ENCODE peak calls at places on chromosomes 2 and 18, in four cellular contexts. One of them, this sample, is unnamed.

GRCh38 chr18:23245461-23245860 is 110.2 kb downstream of the CABLES1 start:
- DNase-seq in K562: no peak
- DNase-seq in HL-60: no peak
- DNase-seq in GM12878: no peak
- DNase-seq in this sample: no peak

GRCh38 chr2:10305254-10305635 is 2.5 kb downstream of the HPCAL1 start:
- DNase-seq in K562: no peak
- DNase-seq in HL-60: no peak
- DNase-seq in GM12878: no peak
- DNase-seq in this sample: no peak

GRCh38 chr18:37445368-37445767 is 120.2 kb downstream of the CELF4 start:
- DNase-seq in K562: no peak
- DNase-seq in HL-60: no peak
- DNase-seq in GM12878: no peak
- DNase-seq in this sample: no peak

GRCh38 chr2:52659536-52659935 is 1108.1 kb upstream of the CHAC2 start:
- DNase-seq in K562: no peak
- DNase-seq in HL-60: no peak
- DNase-seq in GM12878: no peak
- DNase-seq in this sample: no peak

GRCh38 chr2:126527836-126528490 is 128.0 kb upstream of the GYPC start:
- DNase-seq in K562: peak; percentile 47
- DNase-seq in HL-60: peak; percentile 67
- DNase-seq in GM12878: peak; percentile 11
- DNase-seq in this sample: peak; percentile 32

GRCh38 chr2:217858519-217859466 is 144.0 kb downstream of the TNS1 start:
- DNase-seq in K562: peak; percentile 31
- DNase-seq in HL-60: no peak
- DNase-seq in GM12878: no peak
- DNase-seq in this sample: no peak

GRCh38 chr18:42442661-42443060 is 487.6 kb downstream of the PIK3C3 start:
- DNase-seq in K562: no peak
- DNase-seq in HL-60: no peak
- DNase-seq in GM12878: no peak
- DNase-seq in this sample: no peak

GRCh38 chr2:204748286-204748685 is 203.0 kb downstream of the PARD3B start:
- DNase-seq in K562: no peak
- DNase-seq in HL-60: no peak
- DNase-seq in GM12878: no peak
- DNase-seq in this sample: no peak

GRCh38 chr2:25912851-25913695 is 34.8 kb upstream of the ASXL2 start:
- DNase-seq in K562: no peak
- DNase-seq in HL-60: no peak
- DNase-seq in GM12878: no peak
- DNase-seq in this sample: no peak

GRCh38 chr2:162050513-162050961 is 23.5 kb downstream of the DPP4 start:
- DNase-seq in K562: no peak
- DNase-seq in HL-60: no peak
- DNase-seq in GM12878: no peak
- DNase-seq in this sample: no peak

GRCh38 chr18:48787523-48788151 is 163.1 kb downstream of the SMAD7 start:
- DNase-seq in K562: no peak
- DNase-seq in HL-60: no peak
- DNase-seq in GM12878: no peak
- DNase-seq in this sample: no peak

GRCh38 chr2:166671235-166671634 is 177.2 kb upstream of the SCN7A start:
- DNase-seq in K562: no peak
- DNase-seq in HL-60: no peak
- DNase-seq in GM12878: no peak
- DNase-seq in this sample: no peak

GRCh38 chr2:197875736-197876135 is 71.3 kb downstream of the PLCL1 start:
- DNase-seq in K562: no peak
- DNase-seq in HL-60: no peak
- DNase-seq in GM12878: no peak
- DNase-seq in this sample: no peak

GRCh38 chr18:76260941-76261472 is 234.0 kb downstream of the ZNF516 start:
- DNase-seq in K562: no peak
- DNase-seq in HL-60: no peak
- DNase-seq in GM12878: no peak
- DNase-seq in this sample: no peak

GRCh38 chr18:22681912-22682311 is 251.2 kb upstream of the RBBP8 start:
- DNase-seq in K562: no peak
- DNase-seq in HL-60: no peak
- DNase-seq in GM12878: no peak
- DNase-seq in this sample: no peak

GRCh38 chr2:20381457-20381856 is 30.8 kb upstream of the PUM2 start:
- DNase-seq in K562: no peak
- DNase-seq in HL-60: no peak
- DNase-seq in GM12878: no peak
- DNase-seq in this sample: no peak

GRCh38 chr18:3874593-3874992 is 424.6 kb downstream of the TGIF1 start:
- DNase-seq in K562: no peak
- DNase-seq in HL-60: no peak
- DNase-seq in GM12878: no peak
- DNase-seq in this sample: no peak

GRCh38 chr2:210541280-210541902 is 15.0 kb upstream of the CPS1 start:
- DNase-seq in K562: no peak
- DNase-seq in HL-60: no peak
- DNase-seq in GM12878: no peak
- DNase-seq in this sample: no peak

GRCh38 chr2:187435756-187436155 is 12.3 kb downstream of the CALCRL start:
- DNase-seq in K562: no peak
- DNase-seq in HL-60: no peak
- DNase-seq in GM12878: no peak
- DNase-seq in this sample: no peak
- TF ChIP-seq SPI1 in K562: no peak
- TF ChIP-seq SPI1 in HL-60: no peak
- TF ChIP-seq SPI1 in GM12878: no peak
- TF ChIP-seq SPI1 in this sample: no peak

GRCh38 chr2:29220506-29221270 is 105.5 kb downstream of the CLIP4 start:
- DNase-seq in K562: no peak
- DNase-seq in HL-60: no peak
- DNase-seq in GM12878: no peak
- DNase-seq in this sample: no peak
- TF ChIP-seq SPI1 in K562: no peak
- TF ChIP-seq SPI1 in HL-60: no peak
- TF ChIP-seq SPI1 in GM12878: no peak
- TF ChIP-seq SPI1 in this sample: no peak

GRCh38 chr2:236561874-236562273 is 7.8 kb upstream of the ACKR3 start:
- DNase-seq in K562: no peak
- DNase-seq in HL-60: no peak
- DNase-seq in GM12878: no peak
- DNase-seq in this sample: no peak

GRCh38 chr2:236563953-236564352 is 5.7 kb upstream of the ACKR3 start:
- DNase-seq in K562: no peak
- DNase-seq in HL-60: no peak
- DNase-seq in GM12878: no peak
- DNase-seq in this sample: no peak

GRCh38 chr2:236558999-236559978 is 10.3 kb upstream of the ACKR3 start:
- DNase-seq in K562: no peak
- DNase-seq in HL-60: no peak
- DNase-seq in GM12878: no peak
- DNase-seq in this sample: no peak

GRCh38 chr2:236565225-236565624 is 4.4 kb upstream of the ACKR3 start:
- DNase-seq in K562: no peak
- DNase-seq in HL-60: no peak
- DNase-seq in GM12878: no peak
- DNase-seq in this sample: no peak

GRCh38 chr2:236562434-236562833 is 7.2 kb upstream of the ACKR3 start:
- DNase-seq in K562: peak; percentile 29
- DNase-seq in HL-60: no peak
- DNase-seq in GM12878: no peak
- DNase-seq in this sample: no peak
- TF ChIP-seq SPI1 in K562: no peak
- TF ChIP-seq SPI1 in HL-60: no peak
- TF ChIP-seq SPI1 in GM12878: no peak
- TF ChIP-seq SPI1 in this sample: no peak

GRCh38 chr2:147232225-147232669 is 612.6 kb upstream of the ACVR2A start:
- DNase-seq in K562: no peak
- DNase-seq in HL-60: no peak
- DNase-seq in GM12878: no peak
- DNase-seq in this sample: no peak
- TF ChIP-seq SPI1 in K562: no peak
- TF ChIP-seq SPI1 in HL-60: no peak
- TF ChIP-seq SPI1 in GM12878: no peak
- TF ChIP-seq SPI1 in this sample: no peak